ENCODE peak calls at places on chromosomes 5 and 9, in six cellular contexts. U is GM12878, E is HCT116, N is H1, K is SK-N-SH, V is K562. B is an unnamed sample.

GRCh38 chr9:11326231-11326630 is 713.4 kb upstream of the PTPRD start:
- DNase-seq in U (no peak), E (no peak), N (no peak), K (no peak), V (no peak), B (no peak)

GRCh38 chr5:139696894-139697658 is 48.9 kb downstream of the CXXC5 start:
- DNase-seq in U (no peak), E (no peak), N (no peak), K (peak; percentile 82), V (peak; percentile 92), B (peak; percentile 70)

GRCh38 chr5:3047212-3047774 is 295.8 kb upstream of the IRX2 start:
- DNase-seq in U (no peak), E (no peak), N (no peak), K (no peak), V (no peak), B (no peak)

GRCh38 chr9:135840539-135840938 is 66.8 kb downstream of the CAMSAP1 start:
- DNase-seq in U (no peak), E (no peak), N (no peak), K (no peak), V (no peak), B (no peak)

GRCh38 chr5:33524476-33524875 is 83.7 kb downstream of the TARS1 start:
- DNase-seq in U (no peak), E (no peak), N (no peak), K (no peak), V (no peak), B (no peak)

GRCh38 chr5:104430977-104431620 is 868.5 kb upstream of the NUDT12 start:
- DNase-seq in U (no peak), E (no peak), N (no peak), K (no peak), V (no peak), B (no peak)

GRCh38 chr5:89105171-89105695 is 222.2 kb upstream of the MEF2C start:
- DNase-seq in U (no peak), E (no peak), N (no peak), K (no peak), V (no peak), B (no peak)

GRCh38 chr9:20382460-20383071 is 239.7 kb downstream of the MLLT3 start:
- DNase-seq in U (no peak), E (no peak), N (no peak), K (no peak), V (no peak), B (peak; percentile 74)

GRCh38 chr5:93017854-93018253 is 563.2 kb downstream of the NR2F1-AS1 start:
- DNase-seq in U (no peak), E (no peak), N (no peak), K (no peak), V (no peak), B (no peak)

GRCh38 chr5:62306494-62307363 is 723 bp downstream of the KIF2A start:
- DNase-seq in U (no peak), E (no peak), N (no peak), K (peak; percentile 44), V (peak; percentile 57), B (no peak)

GRCh38 chr9:134983094-134983493 is 65.4 kb upstream of the FCN1 start:
- DNase-seq in U (peak; percentile 2), E (no peak), N (peak; percentile 80), K (no peak), V (peak; percentile 55), B (no peak)

GRCh38 chr9:121685795-121686377 is 34.5 kb downstream of the DAB2IP start:
- DNase-seq in U (no peak), E (no peak), N (no peak), K (no peak), V (no peak), B (no peak)

GRCh38 chr9:93929231-93929630 is 25.9 kb downstream of the BARX1 start:
- DNase-seq in U (no peak), E (no peak), N (no peak), K (no peak), V (no peak), B (no peak)

GRCh38 chr5:179130101-179130681 is 70.0 kb downstream of the ZNF354C start:
- DNase-seq in U (no peak), E (no peak), N (no peak), K (no peak), V (no peak), B (no peak)

GRCh38 chr9:92774274-92774673 is 9.6 kb upstream of the BICD2 start:
- DNase-seq in U (no peak), E (no peak), N (no peak), K (no peak), V (no peak), B (no peak)

GRCh38 chr5:135442387-135443256 is 4.5 kb downstream of the DCANP1 start:
- DNase-seq in U (no peak), E (no peak), N (peak; percentile 28), K (no peak), V (no peak), B (no peak)

GRCh38 chr5:24163091-24163490 is 481.7 kb downstream of the CDH10 start:
- DNase-seq in U (no peak), E (no peak), N (no peak), K (no peak), V (no peak), B (no peak)

GRCh38 chr9:1051286-1052118 is 1.3 kb downstream of the DMRT2 start:
- DNase-seq in U (no peak), E (no peak), N (peak; percentile 83), K (no peak), V (no peak), B (no peak)

GRCh38 chr9:75147638-75148037 is 59.3 kb downstream of the OSTF1 start:
- DNase-seq in U (peak; percentile 4), E (no peak), N (no peak), K (no peak), V (no peak), B (no peak)

GRCh38 chr9:86470326-86470725 is 116.1 kb upstream of the TUT7 start:
- DNase-seq in U (no peak), E (no peak), N (no peak), K (no peak), V (no peak), B (no peak)

GRCh38 chr5:115196161-115196560 is 26.5 kb upstream of the TRIM36 start:
- DNase-seq in U (no peak), E (no peak), N (no peak), K (no peak), V (no peak), B (no peak)

GRCh38 chr9:111803924-111804323 is 9.2 kb upstream of the SHOC1 start:
- DNase-seq in U (no peak), E (no peak), N (no peak), K (no peak), V (no peak), B (no peak)

GRCh38 chr5:14871084-14871572 is 450 bp downstream of the ANKH start:
- DNase-seq in U (no peak), E (no peak), N (peak; percentile 57), K (no peak), V (no peak), B (no peak)

GRCh38 chr9:128528445-128529160 is 23.8 kb upstream of the SPTAN1 start:
- DNase-seq in U (no peak), E (no peak), N (no peak), K (no peak), V (no peak), B (no peak)

GRCh38 chr9:114446036-114446435 is 58.3 kb upstream of the AKNA start:
- DNase-seq in U (no peak), E (no peak), N (no peak), K (no peak), V (no peak), B (no peak)
- TF ChIP-seq POLR2AphosphoS5 in U (no peak), E (no peak), N (no peak), K (no peak), V (no peak), B (no peak)

DNA sequence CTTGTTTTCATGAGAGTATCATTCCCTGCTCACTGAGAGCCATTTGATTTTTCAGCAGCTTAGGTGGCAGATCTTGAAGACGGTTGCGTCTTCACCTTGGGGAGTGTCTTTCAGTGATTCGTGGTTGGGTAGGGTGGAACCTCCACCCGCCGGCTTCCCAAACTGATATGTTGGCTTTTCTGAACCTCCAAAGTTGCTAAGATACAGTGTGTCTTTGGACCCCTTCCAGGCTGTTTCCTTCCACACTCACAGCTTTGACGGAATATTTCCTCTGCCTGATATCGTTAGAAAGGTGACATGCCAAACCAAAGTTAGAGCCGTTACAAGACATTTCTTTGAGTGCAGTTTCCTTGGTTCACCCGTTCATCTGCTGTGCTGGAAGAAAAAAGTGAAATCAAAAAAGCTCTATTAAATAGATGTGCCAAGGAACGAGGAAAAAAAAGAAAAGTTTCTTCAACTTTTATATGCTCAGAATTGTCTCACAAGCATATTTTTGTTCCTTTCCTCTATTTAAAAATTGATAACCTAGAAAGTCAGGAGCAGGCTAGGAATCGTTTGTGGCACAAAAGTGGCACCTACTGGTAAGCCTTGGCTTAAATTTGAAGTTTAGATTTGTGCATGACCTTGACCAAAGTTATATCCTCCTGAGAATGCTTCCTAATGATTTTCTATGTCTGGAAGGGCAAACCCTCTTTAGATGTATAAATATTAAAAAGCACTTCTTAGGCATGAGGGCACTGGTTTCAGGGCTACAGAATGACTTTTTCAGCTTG is 270.7 kb upstream of the WWC1 start:
- DNase-seq in U (no peak), E (no peak), N (no peak), K (no peak), V (no peak), B (no peak)
- TF ChIP-seq CTCF in U (no peak), E (no peak), N (no peak), K (peak; percentile 55), V (no peak), B (peak; percentile 14)

GRCh38 chr5:141003791-141004601 is 37.7 kb downstream of the PCDHAC2 start:
- DNase-seq in U (no peak), E (peak; percentile 96), N (peak; percentile 54), K (peak; percentile 59), V (no peak), B (no peak)
- TF ChIP-seq RAD21 in U (no peak), E (no peak), N (no peak), K (peak; percentile 26), V (no peak), B (no peak)

GRCh38 chr5:151084363-151084762 is 3.5 kb upstream of the TNIP1 start:
- DNase-seq in U (no peak), E (no peak), N (no peak), K (no peak), V (no peak), B (no peak)

GRCh38 chr5:151087475-151087874 is 6.6 kb upstream of the TNIP1 start:
- DNase-seq in U (no peak), E (no peak), N (no peak), K (no peak), V (no peak), B (no peak)

GRCh38 chr5:151085517-151086031 is 4.7 kb upstream of the TNIP1 start:
- DNase-seq in U (no peak), E (no peak), N (no peak), K (no peak), V (no peak), B (no peak)

GRCh38 chr5:151086192-151086869 is 5.5 kb upstream of the TNIP1 start:
- DNase-seq in U (no peak), E (no peak), N (no peak), K (no peak), V (no peak), B (no peak)

GRCh38 chr5:151086905-151087360 is 6.1 kb upstream of the TNIP1 start:
- DNase-seq in U (no peak), E (no peak), N (no peak), K (no peak), V (no peak), B (no peak)
- TF ChIP-seq POLR2AphosphoS5 in U (peak; percentile 74), E (no peak), N (no peak), K (no peak), V (no peak), B (no peak)

B was measured in HepG2.